ENCODE peak calls at places on chromosomes 3 and 15, in ten cellular contexts. R is tibial artery; A is posterior cingulate gyrus; I is heart left ventricle; F is mucosa of descending colon; U is WTC11; H is iris pigment epithelial cell; Z is activated T-helper 9 cell treated with anti-CD3 and anti-CD28 coated beads, Interleukin-2, amount 50 U/mL, for 16 hours; L is stimulated activated CD8-positive, alpha-beta memory T cell treated with anti-CD3 and anti-CD28 coated beads, Interleukin-4, amount 100 ng/mL, for 1 hour; V is CD8-positive, alpha-beta T cell. G is an unnamed sample.

GRCh38 chr15:72781621-72782020 is 1.9 kb downstream of the ADPGK start:
- DNase-seq in I (no peak), Z (no peak), A (no peak), V (no peak), F (no peak), H (no peak), R (no peak), L (no peak), U (no peak), G (no peak)

GRCh38 chr15:57387644-57388076 is 11.4 kb downstream of the CGNL1 start:
- DNase-seq in Z (no peak), L (no peak), F (no peak), U (peak), V (no peak), R (no peak), I (no peak), H (no peak), A (no peak), G (no peak)

GRCh38 chr15:49042165-49042564 is 4.1 kb downstream of the SECISBP2L start:
- DNase-seq in V (no peak), U (no peak), R (no peak), L (no peak), I (no peak), A (no peak), Z (no peak), F (no peak), H (no peak), G (no peak)

GRCh38 chr3:24519368-24520100 is 24.9 kb upstream of the THRB start:
- DNase-seq in H (no peak), V (no peak), U (peak), A (no peak), F (no peak), L (no peak), R (no peak), I (peak), Z (no peak), G (no peak)

GRCh38 chr3:48478631-48479555 is 25.1 kb downstream of the SHISA5 start:
- DNase-seq in R (peak), U (no peak), V (peak), L (peak), H (no peak), Z (no peak), F (peak), A (no peak), I (no peak), G (no peak)

GRCh38 chr3:150081084-150081483 is 110.4 kb upstream of the PFN2 start:
- DNase-seq in F (no peak), A (no peak), R (no peak), V (no peak), I (no peak), H (peak), U (no peak), Z (no peak), L (no peak), G (no peak)

GRCh38 chr3:16300881-16301359 is 35.9 kb downstream of the OXNAD1 start:
- DNase-seq in V (peak), F (no peak), Z (no peak), H (no peak), U (no peak), A (no peak), R (no peak), I (no peak), L (no peak), G (no peak)

GRCh38 chr3:42853056-42853455 is 22.6 kb downstream of the CYP8B1 start:
- DNase-seq in Z (no peak), H (no peak), I (no peak), U (no peak), R (no peak), A (no peak), V (no peak), F (no peak), L (no peak), G (no peak)

GRCh38 chr15:39400821-39401550 is 179.9 kb upstream of the THBS1 start:
- DNase-seq in Z (no peak), R (no peak), A (no peak), H (peak), L (no peak), F (no peak), I (no peak), U (no peak), V (no peak), G (no peak)

GRCh38 chr15:57041416-57041815 is 123.0 kb downstream of the TCF12 start:
- DNase-seq in V (no peak), R (no peak), Z (no peak), L (no peak), I (no peak), H (no peak), U (no peak), A (no peak), F (no peak), G (no peak)

GRCh38 chr3:196638922-196639516 is 475 bp upstream of the NRROS start:
- DNase-seq in F (no peak), L (no peak), U (no peak), H (no peak), R (no peak), I (no peak), Z (no peak), V (no peak), A (no peak), G (no peak)